ENCODE peak calls at places on chromosome 20, in nine cellular contexts. E is RWPE1; R is CD8-positive, alpha-beta T cell; H is sigmoid colon; D is fibroblast of lung; M is CD4-positive, alpha-beta T cell; Q is mesenchymal stem cell; O is stomach; G is mammary epithelial cell. T is an unnamed sample.
A peak's percentile ranks its signal among the peaks of the same experiment; 100 is the strongest.

GRCh38 chr20:35296101-35296554 is 3.9 kb upstream of the FAM83C start:
- DNase-seq in E (no peak), R (no peak), H (no peak), D (no peak), M (no peak), Q (no peak), O (no peak), G (no peak), T (no peak)

GRCh38 chr20:38609828-38610227 is 8.2 kb downstream of the ARHGAP40 start:
- DNase-seq in E (no peak), R (no peak), H (no peak), D (no peak), M (no peak), Q (no peak), O (no peak), G (no peak), T (no peak)

GRCh38 chr20:52060794-52061714 is 130.5 kb downstream of the ZFP64 start:
- DNase-seq in E (peak; percentile 33), R (no peak), H (no peak), D (no peak), M (no peak), Q (peak; percentile 54), O (no peak), G (no peak), T (no peak)

GRCh38 chr20:51563597-51564332 is 21.2 kb upstream of the NFATC2 start:
- DNase-seq in E (peak; percentile 86), R (no peak), H (peak; percentile 86), D (peak; percentile 90), M (no peak), Q (peak; percentile 98), O (peak; percentile 37), G (peak; percentile 54), T (no peak)

GRCh38 chr20:17849901-17850673 is 118.5 kb downstream of the SNX5 start:
- DNase-seq in E (peak; percentile 92), R (no peak), H (peak; percentile 92), D (peak; percentile 100), M (no peak), Q (peak; percentile 99), O (peak; percentile 72), G (peak; percentile 97), T (no peak)

GRCh38 chr20:40821438-40821837 is 132.4 kb upstream of the MAFB start:
- DNase-seq in E (no peak), R (no peak), H (no peak), D (no peak), M (no peak), Q (no peak), O (no peak), G (no peak), T (no peak)

GRCh38 chr20:42152570-42152969 is 534.4 kb upstream of the CHD6 start:
- DNase-seq in E (no peak), R (no peak), H (no peak), D (no peak), M (no peak), Q (no peak), O (no peak), G (no peak), T (no peak)

GRCh38 chr20:52291109-52291508 is 99.5 kb upstream of the ZFP64 start:
- DNase-seq in E (no peak), R (no peak), H (no peak), D (peak; percentile 10), M (no peak), Q (no peak), O (no peak), G (no peak), T (no peak)

GRCh38 chr20:4544765-4545164 is 176.9 kb upstream of the PRND start:
- DNase-seq in E (no peak), R (no peak), H (no peak), D (peak; percentile 79), M (no peak), Q (peak; percentile 64), O (no peak), G (peak; percentile 73), T (no peak)

GRCh38 chr20:208937-209566 is 18.0 kb upstream of the DEFB129 start:
- DNase-seq in E (peak; percentile 34), R (no peak), H (no peak), D (peak; percentile 67), M (no peak), Q (peak; percentile 83), O (no peak), G (peak; percentile 61), T (no peak)

GRCh38 chr20:60255866-60256265 is 297.6 kb downstream of the CDH26 start:
- DNase-seq in E (no peak), R (no peak), H (no peak), D (peak; percentile 40), M (no peak), Q (no peak), O (no peak), G (no peak), T (no peak)

GRCh38 chr20:51526105-51526470 is 16.4 kb downstream of the NFATC2 start:
- DNase-seq in E (no peak), R (no peak), H (no peak), D (no peak), M (no peak), Q (no peak), O (no peak), G (no peak), T (no peak)

GRCh38 chr20:881051-881820 is 34.9 kb downstream of the ANGPT4 start:
- DNase-seq in E (peak; percentile 87), R (no peak), H (no peak), D (peak; percentile 31), M (no peak), Q (peak; percentile 24), O (no peak), G (peak; percentile 83), T (no peak)

GRCh38 chr20:13681248-13682125 is 42.8 kb upstream of the TASP1 start:
- DNase-seq in E (no peak), R (no peak), H (no peak), D (no peak), M (no peak), Q (no peak), O (no peak), G (no peak), T (no peak)

GRCh38 chr20:48758206-48758820 is 69.5 kb downstream of the PREX1 start:
- DNase-seq in E (no peak), R (peak; percentile 81), H (no peak), D (no peak), M (no peak), Q (no peak), O (no peak), G (no peak), T (peak; percentile 19)

GRCh38 chr20:5410450-5410849 is 93.7 kb upstream of the PROKR2 start:
- DNase-seq in E (no peak), R (no peak), H (no peak), D (no peak), M (no peak), Q (no peak), O (no peak), G (no peak), T (no peak)

GRCh38 chr20:54160269-54161007 is 13.3 kb downstream of the CYP24A1 start:
- DNase-seq in E (no peak), R (no peak), H (no peak), D (no peak), M (no peak), Q (no peak), O (no peak), G (no peak), T (no peak)
- H3K27ac ChIP-seq in E (no peak overlapping the region), R (no peak overlapping the region), H (no peak overlapping the region), D (no peak overlapping the region), M (no peak overlapping the region), Q (no peak overlapping the region), O (no peak overlapping the region), G (no peak overlapping the region), T (no peak overlapping the region)

GRCh38 chr20:45340951-45341350 is 7.3 kb downstream of the SDC4 start:
- DNase-seq in E (peak; percentile 50), R (no peak), H (no peak), D (peak; percentile 8), M (no peak), Q (no peak), O (no peak), G (no peak), T (no peak)
- H3K27ac ChIP-seq in E (peak overlapping the region; percentile 97), R (no peak overlapping the region), H (peak overlapping the region; percentile 99), D (peak overlapping the region; percentile 46), M (no peak overlapping the region), Q (peak overlapping the region; percentile 92), O (peak overlapping the region; percentile 91), G (peak overlapping the region; percentile 96), T (no peak overlapping the region)

GRCh38 chr20:24960302-24960801 is 11.3 kb downstream of the CST7 start:
- DNase-seq in E (no peak), R (no peak), H (peak; percentile 50), D (no peak), M (no peak), Q (no peak), O (peak; percentile 17), G (no peak), T (no peak)
- H3K27ac ChIP-seq in E (peak overlapping the region; percentile 2), R (peak overlapping the region; percentile 63), H (no peak overlapping the region), D (no peak overlapping the region), M (peak overlapping the region; percentile 39), Q (no peak overlapping the region), O (no peak overlapping the region), G (no peak overlapping the region), T (peak overlapping the region; percentile 66)

GRCh38 chr20:32973077-32973717 is 31.0 kb downstream of the SUN5 start:
- DNase-seq in E (no peak), R (no peak), H (no peak), D (no peak), M (no peak), Q (no peak), O (no peak), G (no peak), T (no peak)
- H3K27ac ChIP-seq in E (no peak overlapping the region), R (peak overlapping the region; percentile 68), H (no peak overlapping the region), D (no peak overlapping the region), M (peak overlapping the region; percentile 98), Q (no peak overlapping the region), O (no peak overlapping the region), G (no peak overlapping the region), T (peak overlapping the region; percentile 94)

DNA sequence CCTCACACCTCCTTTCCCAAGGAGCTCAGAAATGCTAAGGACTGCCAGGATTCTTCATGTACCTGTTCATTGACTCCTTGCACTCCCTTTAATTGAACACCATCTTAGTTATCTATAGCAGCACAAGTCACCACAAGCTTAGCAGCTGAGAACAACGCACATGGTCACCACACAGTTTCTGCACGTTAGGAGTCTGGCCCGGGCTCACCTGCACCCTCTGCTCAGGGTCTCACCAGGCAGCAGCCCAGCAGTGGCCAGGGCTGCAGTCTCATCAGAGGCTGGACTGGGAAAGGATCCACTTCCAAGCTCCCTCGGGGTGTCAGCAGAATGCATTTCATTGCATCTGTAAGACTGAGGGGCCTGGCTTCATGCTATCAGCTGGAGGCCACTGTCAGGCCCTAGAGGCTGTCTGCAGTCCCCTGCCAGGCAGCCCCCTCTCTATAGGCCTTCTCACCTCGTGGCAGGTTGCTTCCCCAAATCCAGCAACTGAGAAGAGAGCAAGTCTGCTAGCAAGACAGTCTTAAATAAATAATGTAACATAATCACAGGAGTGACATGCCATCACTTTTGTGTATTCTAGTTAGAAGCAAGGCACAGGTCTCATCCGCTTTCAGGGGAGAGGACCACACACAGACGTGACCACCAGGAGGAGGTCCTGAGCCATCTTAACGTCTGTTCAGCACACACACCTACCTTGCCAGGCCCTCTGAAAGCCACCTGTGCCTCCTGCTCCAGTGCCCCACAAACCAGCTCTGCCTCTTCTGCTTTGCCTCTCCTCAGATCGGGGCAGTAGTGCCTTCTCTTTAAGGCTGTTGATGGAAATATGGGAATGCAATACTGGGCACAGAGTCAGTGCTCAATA is 165.2 kb upstream of the CST7 start:
- DNase-seq in E (no peak), R (no peak), H (peak; percentile 34), D (no peak), M (no peak), Q (no peak), O (peak; percentile 30), G (no peak), T (no peak)
- H3K27ac ChIP-seq in E (no peak overlapping the region), R (no peak overlapping the region), H (no peak overlapping the region), D (no peak overlapping the region), M (no peak overlapping the region), Q (no peak overlapping the region), O (no peak overlapping the region), G (no peak overlapping the region), T (no peak overlapping the region)

GRCh38 chr20:46400828-46401477 is 5.5 kb downstream of the ELMO2 start:
- DNase-seq in E (no peak), R (peak; percentile 74), H (no peak), D (peak; percentile 48), M (peak; percentile 31), Q (peak; percentile 60), O (no peak), G (no peak), T (peak; percentile 85)
- H3K27ac ChIP-seq in E (no peak overlapping the region), R (peak overlapping the region; percentile 53), H (peak overlapping the region; percentile 70), D (peak overlapping the region; percentile 55), M (peak overlapping the region; percentile 63), Q (no peak overlapping the region), O (peak overlapping the region; percentile 69), G (no peak overlapping the region), T (peak overlapping the region; percentile 76)